ENCODE peak calls at places on chromosomes 4 and X, in seven cellular contexts. Y, H, M, U, V, E and T are unnamed samples. For H3K36me3, the result is how much of the 10 kb centered on the place peaks cover.

GRCh38 chr4:25928320-25928955 is 14.4 kb downstream of the SMIM20 start:
- DNase-seq in Y (no peak), H (no peak), M (no peak), U (no peak), V (no peak), E (no peak), T (no peak)

GRCh38 chr4:41709844-41710481 is 38.6 kb downstream of the PHOX2B start:
- DNase-seq in Y (no peak), H (no peak), M (no peak), U (no peak), V (no peak), E (no peak), T (no peak)

GRCh38 chr4:121227254-121227867 is 63.2 kb upstream of the TNIP3 start:
- DNase-seq in Y (no peak), H (no peak), M (no peak), U (no peak), V (no peak), E (no peak), T (no peak)

GRCh38 chrX:108091878-108092291 is 307 bp downstream of the ATG4A start:
- DNase-seq in Y (no peak), H (no peak), M (no peak), U (no peak), V (no peak), E (no peak), T (no peak)

GRCh38 chr4:185797018-185797417 is 15.0 kb downstream of the SORBS2 start:
- DNase-seq in Y (no peak), H (no peak), M (no peak), U (no peak), V (no peak), E (no peak), T (no peak)

GRCh38 chr4:119010909-119011606 is 122.4 kb downstream of the SYNPO2 start:
- DNase-seq in Y (no peak), H (peak), M (no peak), U (no peak), V (no peak), E (peak), T (no peak)

GRCh38 chr4:151922811-151923210 is 162.0 kb upstream of the GATB start:
- DNase-seq in Y (no peak), H (no peak), M (no peak), U (no peak), V (no peak), E (no peak), T (no peak)

GRCh38 chr4:25592670-25593069 is 63.0 kb upstream of the SLC34A2 start:
- DNase-seq in Y (no peak), H (no peak), M (no peak), U (no peak), V (no peak), E (no peak), T (no peak)

GRCh38 chrX:920234-920799 is 289.7 kb downstream of the SHOX start:
- DNase-seq in Y (no peak), H (no peak), M (no peak), U (no peak), V (no peak), E (peak), T (no peak)

GRCh38 chr4:65624651-65625050 is 45.6 kb downstream of the EPHA5 start:
- DNase-seq in Y (no peak), H (no peak), M (no peak), U (no peak), V (no peak), E (no peak), T (no peak)

GRCh38 chr4:13355036-13355910 is 128.9 kb downstream of the RAB28 start:
- DNase-seq in Y (no peak), H (no peak), M (no peak), U (no peak), V (no peak), E (no peak), T (no peak)

GRCh38 chr4:54696649-54697048 is 38.9 kb downstream of the KIT start:
- DNase-seq in Y (no peak), H (no peak), M (no peak), U (no peak), V (no peak), E (no peak), T (no peak)

GRCh38 chrX:8364369-8365141 is 100.1 kb upstream of the VCX3B start:
- DNase-seq in Y (peak), H (peak), M (no peak), U (no peak), V (no peak), E (no peak), T (no peak)

GRCh38 chrX:106613277-106613676 is 1.5 kb downstream of the RADX start:
- DNase-seq in Y (no peak), H (no peak), M (no peak), U (no peak), V (no peak), E (no peak), T (no peak)

GRCh38 chr4:115664285-115664684 is 550.9 kb upstream of the NDST4 start:
- DNase-seq in Y (no peak), H (no peak), M (no peak), U (no peak), V (no peak), E (no peak), T (no peak)

GRCh38 chrX:148542481-148543255 is 42.3 kb downstream of the AFF2 start:
- DNase-seq in Y (no peak), H (no peak), M (no peak), U (no peak), V (no peak), E (no peak), T (no peak)

GRCh38 chrX:21481761-21482160 is 107.5 kb downstream of the CNKSR2 start:
- DNase-seq in Y (no peak), H (no peak), M (no peak), U (no peak), V (no peak), E (no peak), T (no peak)

GRCh38 chrX:74371823-74372222 is 49.5 kb upstream of the SLC16A2 start:
- DNase-seq in Y (no peak), H (no peak), M (no peak), U (no peak), V (no peak), E (no peak), T (no peak)

GRCh38 chr4:1898007-1898406 is 26.8 kb downstream of the NSD2 start:
- DNase-seq in Y (no peak), H (no peak), M (no peak), U (no peak), V (no peak), E (no peak), T (no peak)

GRCh38 chr4:1896658-1896991 is 25.4 kb downstream of the NSD2 start:
- DNase-seq in Y (no peak), H (no peak), M (no peak), U (no peak), V (no peak), E (no peak), T (no peak)

GRCh38 chr4:1898681-1899080 is 27.5 kb downstream of the NSD2 start:
- DNase-seq in Y (no peak), H (no peak), M (no peak), U (no peak), V (no peak), E (no peak), T (no peak)

GRCh38 chr4:1895971-1896657 is 24.9 kb downstream of the NSD2 start:
- DNase-seq in Y (no peak), H (no peak), M (no peak), U (no peak), V (no peak), E (no peak), T (no peak)

GRCh38 chr4:1895489-1895888 is 24.3 kb downstream of the NSD2 start:
- DNase-seq in Y (no peak), H (no peak), M (no peak), U (no peak), V (no peak), E (no peak), T (no peak)
- H3K36me3 ChIP-seq in Y (under half), H (under half), M (under half), U (under half), V (under half), E (under half), T (under half)

GRCh38 chrX:40076750-40077149 is 21.0 kb downstream of the BCOR start:
- DNase-seq in Y (no peak), H (no peak), M (no peak), U (no peak), V (no peak), E (no peak), T (no peak)

GRCh38 chrX:40077176-40077575 is 20.6 kb downstream of the BCOR start:
- DNase-seq in Y (no peak), H (no peak), M (no peak), U (no peak), V (no peak), E (no peak), T (no peak)

GRCh38 chrX:40079572-40079971 is 18.2 kb downstream of the BCOR start:
- DNase-seq in Y (no peak), H (no peak), M (no peak), U (no peak), V (no peak), E (no peak), T (no peak)

GRCh38 chrX:40078489-40079288 is 19.1 kb downstream of the BCOR start:
- DNase-seq in Y (no peak), H (no peak), M (no peak), U (no peak), V (no peak), E (no peak), T (no peak)

DNA sequence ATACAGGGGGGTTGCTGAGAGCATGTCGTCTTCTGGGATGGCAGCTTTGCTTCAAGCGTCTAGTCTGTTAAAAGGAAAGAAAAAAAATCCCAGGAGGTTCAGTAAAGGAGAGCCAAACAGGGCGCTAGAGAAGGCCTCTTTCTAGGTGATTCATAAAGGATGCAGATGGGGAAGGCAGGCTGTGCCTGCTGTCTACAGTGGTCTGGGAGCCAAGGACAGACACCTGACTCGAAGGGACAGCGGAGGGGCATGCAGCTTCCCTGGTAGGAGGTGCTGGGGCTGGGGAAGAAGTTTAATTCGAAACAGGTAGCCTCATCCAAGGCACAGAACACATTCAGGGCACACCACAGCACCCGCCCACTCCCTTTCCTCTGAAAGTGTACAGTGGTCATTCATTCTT is 19.9 kb downstream of the BCOR start:
- DNase-seq in Y (no peak), H (no peak), M (no peak), U (no peak), V (no peak), E (no peak), T (no peak)
- H3K27ac ChIP-seq in Y (no peak), H (no peak), M (no peak), U (no peak), V (no peak), E (no peak), T (no peak)

GRCh38 chrX:53550756-53551463 is 116.7 kb upstream of the HSD17B10 start:
- DNase-seq in Y (no peak), H (no peak), M (no peak), U (no peak), V (no peak), E (no peak), T (no peak)
- H3K36me3 ChIP-seq in Y (half or more), H (half or more), M (under half), U (under half), V (under half), E (half or more), T (under half)

GRCh38 chrX:71251456-71251973 is 2.4 kb downstream of the ZMYM3 start:
- DNase-seq in Y (no peak), H (no peak), M (no peak), U (peak), V (no peak), E (no peak), T (no peak)

GRCh38 chrX:71252221-71252620 is 1.7 kb downstream of the ZMYM3 start:
- DNase-seq in Y (no peak), H (no peak), M (no peak), U (no peak), V (no peak), E (no peak), T (no peak)

GRCh38 chrX:71256051-71256450 is 2.1 kb upstream of the ZMYM3 start:
- DNase-seq in Y (no peak), H (no peak), M (no peak), U (no peak), V (peak), E (no peak), T (no peak)

GRCh38 chrX:71254092-71254941 is at the start of gene ZMYM3:
- DNase-seq in Y (peak), H (peak), M (peak), U (peak), V (peak), E (peak), T (peak)

DNA sequence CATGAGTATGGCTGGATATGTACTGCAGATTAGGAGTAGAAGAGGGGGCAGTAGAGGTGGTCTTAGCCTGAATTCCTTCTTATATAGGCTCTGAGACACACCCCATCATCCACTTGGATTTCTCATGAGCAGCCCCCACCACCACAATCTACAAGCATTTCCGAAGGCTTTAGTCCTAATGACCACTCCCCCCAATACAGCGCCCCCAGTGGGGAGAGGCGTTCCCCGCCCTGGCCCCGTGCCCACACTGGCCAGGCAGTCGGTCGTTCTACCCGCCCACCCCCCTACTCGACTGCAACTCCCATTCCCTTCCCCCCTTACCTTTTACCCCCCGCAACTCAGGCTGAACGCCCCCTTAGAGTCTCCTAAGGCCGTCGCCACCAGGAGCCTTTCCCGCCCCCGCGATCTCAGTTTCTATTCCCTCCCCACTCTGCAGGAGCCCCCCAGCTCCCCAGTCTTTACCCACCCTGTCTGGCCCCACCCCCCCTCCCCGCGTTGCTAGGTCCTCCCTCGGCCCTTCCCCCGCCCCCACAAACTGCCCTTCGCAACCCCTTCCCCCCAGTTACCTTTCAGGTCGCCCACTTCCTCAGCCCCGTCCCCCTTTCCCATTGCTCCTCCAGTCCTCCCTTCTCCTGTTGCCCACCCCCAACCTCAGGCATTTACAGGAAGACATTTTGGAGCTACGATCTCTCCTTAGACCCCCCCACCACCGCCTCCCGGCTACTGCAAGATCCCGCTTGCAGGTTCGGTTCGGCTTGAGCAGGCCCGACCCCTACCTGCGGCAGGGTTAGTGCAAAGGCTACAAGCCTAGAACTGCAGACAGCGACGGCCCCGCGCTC is 468 bp downstream of the ZMYM3 start:
- DNase-seq in Y (peak), H (peak), M (peak), U (peak), V (peak), E (peak), T (peak)
- H3K27ac ChIP-seq in Y (peak), H (peak), M (peak), U (peak), V (no peak), E (peak), T (peak)

GRCh38 chr4:16204505-16204904 is 21.8 kb downstream of the TAPT1 start:
- DNase-seq in Y (no peak), H (peak), M (no peak), U (no peak), V (no peak), E (no peak), T (no peak)

GRCh38 chr4:16206301-16206700 is 20.0 kb downstream of the TAPT1 start:
- DNase-seq in Y (no peak), H (no peak), M (no peak), U (no peak), V (no peak), E (no peak), T (no peak)

GRCh38 chr4:16206848-16207247 is 19.4 kb downstream of the TAPT1 start:
- DNase-seq in Y (no peak), H (no peak), M (no peak), U (no peak), V (no peak), E (no peak), T (no peak)

GRCh38 chr4:16205298-16206164 is 20.7 kb downstream of the TAPT1 start:
- DNase-seq in Y (no peak), H (no peak), M (no peak), U (no peak), V (no peak), E (no peak), T (no peak)

DNA sequence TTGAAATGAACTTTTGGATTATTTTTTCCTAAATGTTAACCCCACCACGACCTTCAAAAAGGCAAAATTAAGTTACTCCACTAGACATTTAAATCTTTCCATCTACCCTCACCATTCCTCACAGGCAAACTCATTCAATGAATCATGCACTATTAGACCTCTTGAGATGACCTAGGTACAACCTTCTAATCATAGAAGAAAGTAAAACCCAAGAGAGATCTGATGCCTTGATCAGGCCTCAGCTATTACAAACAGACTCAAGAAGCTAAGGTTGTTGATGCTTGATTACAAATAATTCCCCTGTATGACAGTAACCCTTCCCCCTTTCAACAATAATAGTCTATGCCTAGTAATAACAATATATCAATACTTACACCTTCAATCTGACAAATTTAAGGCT is 18.9 kb downstream of the TAPT1 start:
- DNase-seq in Y (no peak), H (no peak), M (no peak), U (no peak), V (no peak), E (no peak), T (no peak)
- H3K36me3 ChIP-seq in Y (under half), H (under half), M (under half), U (under half), V (under half), E (under half), T (under half)

GRCh38 chrX:6227445-6227820 is 1.2 kb downstream of the NLGN4X start:
- DNase-seq in Y (no peak), H (no peak), M (no peak), U (no peak), V (no peak), E (no peak), T (no peak)

GRCh38 chrX:6223516-6223915 is 5.2 kb downstream of the NLGN4X start:
- DNase-seq in Y (no peak), H (no peak), M (no peak), U (no peak), V (no peak), E (no peak), T (no peak)

GRCh38 chrX:6226646-6227444 is 1.8 kb downstream of the NLGN4X start:
- DNase-seq in Y (no peak), H (no peak), M (no peak), U (no peak), V (no peak), E (no peak), T (no peak)

GRCh38 chrX:6226053-6226645 is 2.5 kb downstream of the NLGN4X start:
- DNase-seq in Y (no peak), H (no peak), M (no peak), U (no peak), V (no peak), E (peak), T (no peak)

DNA sequence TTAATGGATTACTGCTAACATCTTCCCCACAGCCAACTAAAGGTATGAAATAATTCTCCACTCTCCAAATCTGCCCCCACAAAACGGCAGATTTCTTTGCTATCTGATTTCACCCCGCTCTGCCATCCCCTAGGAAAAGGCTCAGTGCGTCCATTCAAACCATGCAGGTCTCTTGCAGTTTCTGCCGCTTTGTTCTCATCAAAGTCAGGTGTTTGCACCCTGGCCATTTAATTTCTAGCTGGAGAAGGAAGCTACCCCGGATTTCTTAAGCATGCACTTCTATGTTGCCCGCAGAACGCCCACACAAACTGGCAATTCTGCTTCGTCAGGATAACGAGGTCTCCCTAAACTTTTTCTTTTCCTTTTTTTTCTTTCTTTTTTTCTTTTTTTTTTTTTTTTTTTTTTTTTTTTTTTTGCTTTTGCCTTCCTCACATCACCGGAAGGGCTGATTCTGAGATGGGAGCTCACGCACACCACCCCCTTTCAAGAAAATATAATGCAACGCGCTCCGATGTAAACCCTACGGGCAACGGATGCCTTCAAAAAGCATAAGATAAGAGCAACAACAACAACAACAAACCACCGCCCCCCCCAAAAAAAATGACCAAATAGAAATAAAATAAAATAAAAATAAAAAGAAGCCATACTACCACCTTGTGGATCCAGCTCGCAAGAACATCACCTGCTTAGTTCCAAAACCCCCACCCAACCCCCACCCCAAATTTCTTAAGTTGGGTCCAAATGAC is 3.2 kb downstream of the NLGN4X start:
- DNase-seq in Y (no peak), H (no peak), M (no peak), U (no peak), V (no peak), E (no peak), T (no peak)
- H3K27ac ChIP-seq in Y (no peak), H (no peak), M (no peak), U (peak), V (no peak), E (no peak), T (no peak)